ENCODE peak calls at places on chromosome 1, in seven cellular contexts. One of them, this sample, is unnamed.

GRCh38 chr1:193060938-193061337 is 1.5 kb downstream of the RO60 start:
- DNase-seq in DMS153: no peak
- DNase-seq in dorsolateral prefrontal cortex: no peak
- DNase-seq in PC-3: no peak
- DNase-seq in stimulated activated CD8-positive, alpha-beta memory T cell treated with anti-CD3 and anti-CD28 coated beads, Interleukin-7, amount 100 ng/mL, for 1 hour: no peak
- DNase-seq in amniotic stem cell: no peak
- DNase-seq in A673: no peak
- DNase-seq in this sample: no peak

GRCh38 chr1:211741116-211741515 is 65.7 kb upstream of the NEK2 start:
- DNase-seq in amniotic stem cell: no peak
- DNase-seq in stimulated activated CD8-positive, alpha-beta memory T cell treated with anti-CD3 and anti-CD28 coated beads, Interleukin-7, amount 100 ng/mL, for 1 hour: no peak
- DNase-seq in PC-3: no peak
- DNase-seq in A673: no peak
- DNase-seq in DMS153: no peak
- DNase-seq in dorsolateral prefrontal cortex: no peak
- DNase-seq in this sample: no peak

GRCh38 chr1:45410850-45411509 is 70.7 kb upstream of the MUTYH start:
- DNase-seq in PC-3: peak
- DNase-seq in A673: no peak
- DNase-seq in dorsolateral prefrontal cortex: no peak
- DNase-seq in DMS153: no peak
- DNase-seq in amniotic stem cell: no peak
- DNase-seq in stimulated activated CD8-positive, alpha-beta memory T cell treated with anti-CD3 and anti-CD28 coated beads, Interleukin-7, amount 100 ng/mL, for 1 hour: no peak
- DNase-seq in this sample: no peak

GRCh38 chr1:156852414-156852874 is 6.5 kb downstream of the INSRR start:
- DNase-seq in A673: no peak
- DNase-seq in amniotic stem cell: no peak
- DNase-seq in dorsolateral prefrontal cortex: peak
- DNase-seq in DMS153: peak
- DNase-seq in PC-3: peak
- DNase-seq in stimulated activated CD8-positive, alpha-beta memory T cell treated with anti-CD3 and anti-CD28 coated beads, Interleukin-7, amount 100 ng/mL, for 1 hour: no peak
- DNase-seq in this sample: no peak

GRCh38 chr1:56472860-56473259 is 106.5 kb downstream of the PLPP3 start:
- DNase-seq in DMS153: no peak
- DNase-seq in stimulated activated CD8-positive, alpha-beta memory T cell treated with anti-CD3 and anti-CD28 coated beads, Interleukin-7, amount 100 ng/mL, for 1 hour: no peak
- DNase-seq in dorsolateral prefrontal cortex: no peak
- DNase-seq in A673: no peak
- DNase-seq in amniotic stem cell: no peak
- DNase-seq in PC-3: no peak
- DNase-seq in this sample: no peak

GRCh38 chr1:201782353-201782752 is 46.6 kb upstream of the IPO9 start:
- DNase-seq in A673: no peak
- DNase-seq in PC-3: no peak
- DNase-seq in stimulated activated CD8-positive, alpha-beta memory T cell treated with anti-CD3 and anti-CD28 coated beads, Interleukin-7, amount 100 ng/mL, for 1 hour: no peak
- DNase-seq in dorsolateral prefrontal cortex: no peak
- DNase-seq in amniotic stem cell: no peak
- DNase-seq in DMS153: no peak
- DNase-seq in this sample: no peak

GRCh38 chr1:203131548-203132200 is 4.1 kb downstream of the ADORA1 start:
- DNase-seq in A673: no peak
- DNase-seq in stimulated activated CD8-positive, alpha-beta memory T cell treated with anti-CD3 and anti-CD28 coated beads, Interleukin-7, amount 100 ng/mL, for 1 hour: no peak
- DNase-seq in PC-3: no peak
- DNase-seq in dorsolateral prefrontal cortex: no peak
- DNase-seq in DMS153: no peak
- DNase-seq in amniotic stem cell: no peak
- DNase-seq in this sample: no peak

GRCh38 chr1:85504417-85504816 is 39.5 kb upstream of the DDAH1 start:
- DNase-seq in PC-3: peak
- DNase-seq in DMS153: no peak
- DNase-seq in stimulated activated CD8-positive, alpha-beta memory T cell treated with anti-CD3 and anti-CD28 coated beads, Interleukin-7, amount 100 ng/mL, for 1 hour: no peak
- DNase-seq in amniotic stem cell: no peak
- DNase-seq in A673: no peak
- DNase-seq in dorsolateral prefrontal cortex: no peak
- DNase-seq in this sample: no peak

GRCh38 chr1:200250469-200250868 is 159.4 kb downstream of the ZNF281 start:
- DNase-seq in dorsolateral prefrontal cortex: no peak
- DNase-seq in stimulated activated CD8-positive, alpha-beta memory T cell treated with anti-CD3 and anti-CD28 coated beads, Interleukin-7, amount 100 ng/mL, for 1 hour: no peak
- DNase-seq in amniotic stem cell: no peak
- DNase-seq in A673: no peak
- DNase-seq in DMS153: no peak
- DNase-seq in PC-3: no peak
- DNase-seq in this sample: no peak

GRCh38 chr1:9900142-9901043 is 9.7 kb downstream of the CTNNBIP1 start:
- DNase-seq in stimulated activated CD8-positive, alpha-beta memory T cell treated with anti-CD3 and anti-CD28 coated beads, Interleukin-7, amount 100 ng/mL, for 1 hour: no peak
- DNase-seq in PC-3: no peak
- DNase-seq in DMS153: peak
- DNase-seq in dorsolateral prefrontal cortex: peak
- DNase-seq in A673: no peak
- DNase-seq in amniotic stem cell: no peak
- DNase-seq in this sample: no peak

GRCh38 chr1:8938232-8939117 is 7.2 kb upstream of the CA6 start:
- DNase-seq in amniotic stem cell: no peak
- DNase-seq in A673: peak
- DNase-seq in dorsolateral prefrontal cortex: no peak
- DNase-seq in PC-3: no peak
- DNase-seq in DMS153: no peak
- DNase-seq in stimulated activated CD8-positive, alpha-beta memory T cell treated with anti-CD3 and anti-CD28 coated beads, Interleukin-7, amount 100 ng/mL, for 1 hour: no peak
- DNase-seq in this sample: peak

GRCh38 chr1:156122519-156123355 is 8.2 kb downstream of the LMNA start:
- DNase-seq in DMS153: peak
- DNase-seq in A673: no peak
- DNase-seq in amniotic stem cell: no peak
- DNase-seq in stimulated activated CD8-positive, alpha-beta memory T cell treated with anti-CD3 and anti-CD28 coated beads, Interleukin-7, amount 100 ng/mL, for 1 hour: no peak
- DNase-seq in dorsolateral prefrontal cortex: peak
- DNase-seq in PC-3: peak
- DNase-seq in this sample: no peak

GRCh38 chr1:231776006-231776707 is 149.6 kb downstream of the DISC1 start:
- DNase-seq in PC-3: no peak
- DNase-seq in amniotic stem cell: peak
- DNase-seq in A673: peak
- DNase-seq in stimulated activated CD8-positive, alpha-beta memory T cell treated with anti-CD3 and anti-CD28 coated beads, Interleukin-7, amount 100 ng/mL, for 1 hour: no peak
- DNase-seq in dorsolateral prefrontal cortex: no peak
- DNase-seq in DMS153: no peak
- DNase-seq in this sample: no peak

GRCh38 chr1:18612088-18612487 is 18.6 kb upstream of the PAX7 start:
- DNase-seq in dorsolateral prefrontal cortex: no peak
- DNase-seq in stimulated activated CD8-positive, alpha-beta memory T cell treated with anti-CD3 and anti-CD28 coated beads, Interleukin-7, amount 100 ng/mL, for 1 hour: no peak
- DNase-seq in amniotic stem cell: no peak
- DNase-seq in A673: peak
- DNase-seq in DMS153: no peak
- DNase-seq in PC-3: no peak
- DNase-seq in this sample: no peak

GRCh38 chr1:171188388-171189266 is 3.5 kb downstream of the FMO2 start:
- DNase-seq in DMS153: peak
- DNase-seq in amniotic stem cell: peak
- DNase-seq in PC-3: peak
- DNase-seq in A673: peak
- DNase-seq in stimulated activated CD8-positive, alpha-beta memory T cell treated with anti-CD3 and anti-CD28 coated beads, Interleukin-7, amount 100 ng/mL, for 1 hour: no peak
- DNase-seq in dorsolateral prefrontal cortex: no peak
- DNase-seq in this sample: no peak

GRCh38 chr1:213123532-213123931 is 72.5 kb downstream of the RPS6KC1 start:
- DNase-seq in DMS153: no peak
- DNase-seq in dorsolateral prefrontal cortex: no peak
- DNase-seq in PC-3: peak
- DNase-seq in stimulated activated CD8-positive, alpha-beta memory T cell treated with anti-CD3 and anti-CD28 coated beads, Interleukin-7, amount 100 ng/mL, for 1 hour: no peak
- DNase-seq in A673: no peak
- DNase-seq in amniotic stem cell: no peak
- DNase-seq in this sample: no peak

GRCh38 chr1:29387210-29387609 is 150.9 kb downstream of the PTPRU start:
- DNase-seq in DMS153: no peak
- DNase-seq in stimulated activated CD8-positive, alpha-beta memory T cell treated with anti-CD3 and anti-CD28 coated beads, Interleukin-7, amount 100 ng/mL, for 1 hour: no peak
- DNase-seq in PC-3: no peak
- DNase-seq in amniotic stem cell: no peak
- DNase-seq in dorsolateral prefrontal cortex: no peak
- DNase-seq in A673: no peak
- DNase-seq in this sample: no peak

GRCh38 chr1:101732221-101732620 is 264.5 kb downstream of the OLFM3 start:
- DNase-seq in DMS153: no peak
- DNase-seq in stimulated activated CD8-positive, alpha-beta memory T cell treated with anti-CD3 and anti-CD28 coated beads, Interleukin-7, amount 100 ng/mL, for 1 hour: no peak
- DNase-seq in amniotic stem cell: no peak
- DNase-seq in PC-3: no peak
- DNase-seq in dorsolateral prefrontal cortex: no peak
- DNase-seq in A673: no peak
- DNase-seq in this sample: no peak

This sample was measured in CD4-positive, CD25-positive, alpha-beta regulatory T cell.